ENCODE peak calls at places on chromosomes 1 and 21, in eight cellular contexts. G is NCI-H2227 treated with DMSO at 0.1 percent for 48 hours; X is activated CD4-positive, alpha-beta T cell treated with anti-CD3 and anti-CD28 coated beads, Interleukin-2, amount 50 U/mL, for 1 hour; T is HFF-Myc; W is GM12865; K is AG04450; N is HAP-1; H is kidney tubule cell. O is an unnamed sample.

GRCh38 chr1:76640092-76640491 is 227.2 kb upstream of the ST6GALNAC5 start:
- DNase-seq in G (no peak), X (no peak), T (no peak), W (no peak), K (no peak), N (no peak), H (peak), O (no peak)

GRCh38 chr1:207996632-207997031 is 85.7 kb upstream of the CD34 start:
- DNase-seq in G (no peak), X (no peak), T (no peak), W (no peak), K (no peak), N (no peak), H (no peak), O (peak)

GRCh38 chr1:61253059-61253735 is 170.8 kb downstream of the NFIA start:
- DNase-seq in G (peak), X (no peak), T (peak), W (peak), K (no peak), N (peak), H (peak), O (peak)

GRCh38 chr1:179798864-179799516 is 55.9 kb downstream of the FAM163A start:
- DNase-seq in G (no peak), X (no peak), T (no peak), W (no peak), K (no peak), N (no peak), H (no peak), O (no peak)

GRCh38 chr1:173267453-173267945 is 60.4 kb upstream of the TNFSF4 start:
- DNase-seq in G (no peak), X (no peak), T (peak), W (peak), K (no peak), N (no peak), H (peak), O (no peak)

GRCh38 chr1:41547781-41548560 is 63.5 kb upstream of the EDN2 start:
- DNase-seq in G (no peak), X (no peak), T (no peak), W (no peak), K (no peak), N (no peak), H (no peak), O (no peak)

GRCh38 chr1:93763981-93764750 is 82.5 kb upstream of the BCAR3 start:
- DNase-seq in G (no peak), X (no peak), T (no peak), W (no peak), K (no peak), N (no peak), H (no peak), O (no peak)

GRCh38 chr1:88150330-88150729 is 533.7 kb upstream of the PKN2 start:
- DNase-seq in G (no peak), X (no peak), T (no peak), W (peak), K (no peak), N (no peak), H (no peak), O (no peak)

GRCh38 chr1:25787477-25788043 is 12.4 kb upstream of the SELENON start:
- DNase-seq in G (no peak), X (no peak), T (no peak), W (no peak), K (no peak), N (no peak), H (no peak), O (no peak)

GRCh38 chr21:30336596-30336995 is 898 bp downstream of the KRTAP27-1 start:
- DNase-seq in G (no peak), X (no peak), T (no peak), W (no peak), K (no peak), N (no peak), H (no peak), O (no peak)

GRCh38 chr1:231091853-231092301 is 51.8 kb upstream of the FAM89A start:
- DNase-seq in G (no peak), X (peak), T (peak), W (peak), K (no peak), N (peak), H (peak), O (peak)

GRCh38 chr1:203342192-203342940 is 8.6 kb downstream of the FMOD start:
- DNase-seq in G (no peak), X (peak), T (no peak), W (peak), K (no peak), N (peak), H (peak), O (no peak)

GRCh38 chr1:94479682-94480081 is 61.5 kb downstream of the ABCD3 start:
- DNase-seq in G (no peak), X (no peak), T (no peak), W (no peak), K (no peak), N (no peak), H (no peak), O (no peak)

GRCh38 chr1:81832573-81832972 is 31.8 kb downstream of the ADGRL2 start:
- DNase-seq in G (no peak), X (no peak), T (no peak), W (no peak), K (peak), N (no peak), H (peak), O (no peak)

GRCh38 chr1:117681093-117681950 is 75.5 kb downstream of the TENT5C start:
- DNase-seq in G (no peak), X (no peak), T (no peak), W (no peak), K (no peak), N (no peak), H (no peak), O (no peak)

GRCh38 chr1:213779228-213779627 is 208.5 kb upstream of the PROX1 start:
- DNase-seq in G (no peak), X (no peak), T (no peak), W (no peak), K (no peak), N (no peak), H (peak), O (no peak)

GRCh38 chr21:36703626-36704280 is 4.8 kb downstream of the SIM2 start:
- DNase-seq in G (no peak), X (no peak), T (no peak), W (no peak), K (no peak), N (no peak), H (peak), O (no peak)

GRCh38 chr1:41714613-41715389 is 203.9 kb downstream of the HIVEP3 start:
- DNase-seq in G (no peak), X (no peak), T (no peak), W (no peak), K (no peak), N (no peak), H (peak), O (no peak)

GRCh38 chr1:67700692-67701410 is 15.8 kb downstream of the GADD45A start:
- DNase-seq in G (no peak), X (no peak), T (no peak), W (no peak), K (no peak), N (no peak), H (peak), O (no peak)

GRCh38 chr1:154863702-154864174 is 6.3 kb downstream of the KCNN3 start:
- DNase-seq in G (peak), X (peak), T (no peak), W (peak), K (no peak), N (peak), H (no peak), O (peak)

GRCh38 chr1:159866905-159867304 is 4.4 kb upstream of the VSIG8 start:
- DNase-seq in G (no peak), X (no peak), T (no peak), W (no peak), K (no peak), N (no peak), H (no peak), O (no peak)

GRCh38 chr1:50474859-50475809 is 51.9 kb upstream of the DMRTA2 start:
- DNase-seq in G (no peak), X (no peak), T (no peak), W (no peak), K (no peak), N (peak), H (peak), O (no peak)

GRCh38 chr1:93541045-93541444 is 93.1 kb downstream of the FNBP1L start:
- DNase-seq in G (no peak), X (no peak), T (no peak), W (no peak), K (no peak), N (no peak), H (no peak), O (no peak)

GRCh38 chr1:170503691-170504090 is 28.3 kb upstream of the GORAB start:
- DNase-seq in G (no peak), X (no peak), T (no peak), W (no peak), K (no peak), N (no peak), H (no peak), O (no peak)

GRCh38 chr1:107626075-107626796 is 338.7 kb downstream of the VAV3 start:
- DNase-seq in G (no peak), X (no peak), T (no peak), W (peak), K (no peak), N (no peak), H (no peak), O (no peak)

GRCh38 chr1:79744746-79745145 is 738.2 kb upstream of the ADGRL4 start:
- DNase-seq in G (no peak), X (no peak), T (no peak), W (no peak), K (no peak), N (no peak), H (no peak), O (no peak)

GRCh38 chr1:234132799-234133198 is 228.3 kb downstream of the SLC35F3 start:
- DNase-seq in G (no peak), X (no peak), T (no peak), W (no peak), K (no peak), N (no peak), H (peak), O (no peak)

GRCh38 chr1:33030575-33030974 is 6.1 kb downstream of the AK2 start:
- DNase-seq in G (no peak), X (no peak), T (no peak), W (no peak), K (no peak), N (no peak), H (no peak), O (peak)

GRCh38 chr21:46604975-46605758 is at the start of gene S100B:
- DNase-seq in G (peak), X (no peak), T (no peak), W (no peak), K (no peak), N (no peak), H (no peak), O (peak)

GRCh38 chr1:88061106-88061829 is 622.8 kb upstream of the PKN2 start:
- DNase-seq in G (no peak), X (no peak), T (peak), W (peak), K (peak), N (peak), H (peak), O (peak)

GRCh38 chr1:31588751-31589515 is 12.6 kb downstream of the TINAGL1 start:
- DNase-seq in G (no peak), X (no peak), T (no peak), W (no peak), K (no peak), N (no peak), H (peak), O (no peak)

O was measured in MV-4-11.